ENCODE peak calls at places on chromosomes 16 and 17, in four cellular contexts. B, I, D and E are unnamed samples.

GRCh38 chr16:10877472-10877946 is 507 bp downstream of the CIITA start:
- DNase-seq in B (no peak), D (no peak), I (no peak), E (no peak)

GRCh38 chr17:77437747-77438146 is 297.0 kb downstream of the SEC14L1 start:
- DNase-seq in I (no peak), D (no peak), B (no peak), E (no peak)

GRCh38 chr17:57178839-57179238 is 77.5 kb upstream of the MSI2 start:
- DNase-seq in B (no peak), I (no peak), D (no peak), E (no peak)

GRCh38 chr17:33050611-33051140 is 59.0 kb downstream of the SPACA3 start:
- DNase-seq in D (no peak), I (no peak), B (no peak), E (no peak)

GRCh38 chr17:73165616-73166404 is 1.0 kb downstream of the SSTR2 start:
- DNase-seq in D (no peak), I (no peak), B (no peak), E (no peak)

GRCh38 chr16:67116388-67117311 is 6.9 kb downstream of the PHAF1 start:
- DNase-seq in B (no peak), I (peak; percentile 66), D (no peak), E (no peak)

GRCh38 chr17:44132275-44132821 is 8.9 kb upstream of the HDAC5 start:
- DNase-seq in B (no peak), D (peak; percentile 41), I (no peak), E (no peak)

GRCh38 chr16:88769617-88770458 is 15.2 kb downstream of the PIEZO1 start:
- DNase-seq in D (peak; percentile 88), B (no peak), I (no peak), E (no peak)

GRCh38 chr17:67096609-67097008 is 52.3 kb downstream of the CACNG1 start:
- DNase-seq in D (no peak), B (no peak), I (no peak), E (no peak)

GRCh38 chr17:82424001-82424862 is 5.8 kb upstream of the OGFOD3 start:
- DNase-seq in B (peak; percentile 36), I (peak; percentile 72), D (peak; percentile 60), E (no peak)

GRCh38 chr16:31023252-31023602 is 10.1 kb upstream of the STX4 start:
- DNase-seq in B (no peak), D (no peak), I (no peak), E (no peak)

GRCh38 chr17:44916059-44916780 is 920 bp upstream of the GFAP start:
- DNase-seq in I (peak; percentile 79), D (no peak), B (no peak), E (no peak)

GRCh38 chr16:24359490-24359889 is 103.4 kb downstream of the CACNG3 start:
- DNase-seq in I (no peak), B (no peak), D (no peak), E (no peak)

GRCh38 chr16:79607587-79607986 is 7.0 kb upstream of the MAF start:
- DNase-seq in D (no peak), B (no peak), I (no peak), E (no peak)

GRCh38 chr17:74998783-74999182 is 11.4 kb downstream of the CDR2L start:
- DNase-seq in B (no peak), D (no peak), I (no peak), E (no peak)

GRCh38 chr17:7832431-7832830 is 1.6 kb upstream of the KDM6B start:
- DNase-seq in D (no peak), I (no peak), B (no peak), E (no peak)
- TF ChIP-seq REST in D (no peak), I (no peak), B (no peak), E (no peak)

GRCh38 chr16:22007159-22007508 is 777 bp upstream of the MOSMO start:
- DNase-seq in I (no peak), D (peak; percentile 23), B (no peak), E (no peak)
- TF ChIP-seq SRF in I (no peak), D (no peak), B (no peak), E (no peak)

GRCh38 chr16:1488619-1489018 is at the start of gene PTX4:
- DNase-seq in B (no peak), D (no peak), I (no peak), E (no peak)

GRCh38 chr16:1489077-1489476 is 333 bp upstream of the PTX4 start:
- DNase-seq in D (no peak), I (no peak), B (no peak), E (no peak)

GRCh38 chr16:1486551-1487390 is 2.0 kb downstream of the PTX4 start:
- DNase-seq in B (no peak), I (no peak), D (no peak), E (no peak)

GRCh38 chr16:1487395-1488053 is 1.2 kb downstream of the PTX4 start:
- DNase-seq in D (no peak), I (no peak), B (no peak), E (no peak)

GRCh38 chr16:1488054-1488601 is 616 bp downstream of the PTX4 start:
- DNase-seq in I (no peak), D (no peak), B (no peak), E (no peak)
- TF ChIP-seq REST in I (no peak), D (no peak), B (no peak), E (no peak)

GRCh38 chr17:48231995-48232729 is 124.6 kb downstream of the SNX11 start:
- DNase-seq in B (no peak), I (no peak), D (no peak), E (no peak)

GRCh38 chr17:48225725-48226567 is 118.4 kb downstream of the SNX11 start:
- DNase-seq in I (no peak), D (no peak), B (no peak), E (no peak)

GRCh38 chr17:48223945-48224344 is 116.4 kb downstream of the SNX11 start:
- DNase-seq in I (no peak), D (no peak), B (no peak), E (no peak)

DNA sequence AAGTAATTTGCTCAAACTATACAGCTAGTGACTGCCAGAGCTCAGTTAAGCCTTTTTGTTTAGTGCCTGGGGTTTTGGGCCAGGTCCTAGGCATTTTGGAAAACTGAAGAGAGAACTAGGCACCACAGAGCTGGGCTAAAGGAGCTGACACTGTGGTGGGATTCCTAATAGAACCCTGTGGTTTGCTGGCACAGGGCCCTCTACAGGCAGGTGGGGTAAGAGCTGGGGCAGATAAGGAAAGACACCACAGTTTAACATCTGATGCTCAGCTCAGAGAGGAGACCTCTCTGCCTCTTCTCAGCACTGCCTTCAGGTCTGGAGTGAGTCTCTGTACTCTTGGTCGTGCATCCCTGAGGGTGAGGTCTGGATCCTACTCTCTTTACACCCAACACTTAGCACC is 121.2 kb downstream of the SNX11 start:
- DNase-seq in B (no peak), D (peak; percentile 43), I (no peak), E (no peak)
- TF ChIP-seq SRF in B (no peak), D (no peak), I (no peak), E (no peak)